ENCODE peak calls at places on chromosomes 16 and 17, in five cellular contexts. S is HEK293T, I is esophagus squamous epithelium, Y is breast epithelium, W is cortex of kidney. H is an unnamed sample.

GRCh38 chr16:67537270-67537635 is 8.6 kb downstream of the RIPOR1 start:
- DNase-seq in I (no peak), Y (no peak), W (no peak), S (no peak), H (no peak)

GRCh38 chr16:67529639-67530012 is 997 bp downstream of the RIPOR1 start:
- DNase-seq in S (no peak), I (no peak), Y (no peak), W (no peak), H (no peak)

GRCh38 chr16:71542377-71542776 is 16.2 kb downstream of the CHST4 start:
- DNase-seq in I (no peak), S (peak), Y (no peak), W (no peak), H (no peak)

GRCh38 chr17:49108318-49108717 is 24.3 kb upstream of the B4GALNT2 start:
- DNase-seq in Y (peak), S (no peak), W (no peak), I (no peak), H (no peak)

GRCh38 chr16:78390828-78391227 is 291.4 kb downstream of the WWOX start:
- DNase-seq in Y (no peak), S (no peak), I (no peak), W (no peak), H (no peak)

GRCh38 chr17:63695889-63696288 is 4.0 kb downstream of the LIMD2 start:
- DNase-seq in W (no peak), Y (no peak), S (no peak), I (no peak), H (no peak)

GRCh38 chr16:76676356-76676755 is 399.2 kb downstream of the CNTNAP4 start:
- DNase-seq in W (no peak), S (no peak), Y (peak), I (no peak), H (no peak)

GRCh38 chr16:31335431-31335830 is 19.5 kb upstream of the ITGAX start:
- DNase-seq in I (no peak), Y (no peak), S (peak), W (no peak), H (no peak)

GRCh38 chr17:1649116-1649843 is 386 bp downstream of the RILP start:
- DNase-seq in W (no peak), I (no peak), Y (peak), S (peak), H (peak)

GRCh38 chr17:19418312-19418992 is 7.4 kb downstream of the RNF112 start:
- DNase-seq in Y (no peak), S (no peak), W (no peak), I (no peak), H (no peak)

GRCh38 chr17:6710317-6710716 is 2.9 kb downstream of the SLC13A5 start:
- DNase-seq in S (no peak), Y (no peak), I (no peak), W (no peak), H (no peak)

GRCh38 chr17:79677646-79678045 is 53.1 kb upstream of the ENPP7 start:
- DNase-seq in Y (no peak), S (no peak), I (no peak), W (no peak), H (no peak)

GRCh38 chr17:74549343-74549742 is 3.4 kb upstream of the CD300C start:
- DNase-seq in S (no peak), I (no peak), Y (no peak), W (no peak), H (no peak)

GRCh38 chr16:85048921-85049562 is 21.4 kb downstream of the KIAA0513 start:
- DNase-seq in Y (no peak), S (no peak), W (no peak), I (no peak), H (no peak)

GRCh38 chr17:8785547-8786412 is 13.4 kb downstream of the MFSD6L start:
- DNase-seq in Y (peak), W (no peak), S (peak), I (no peak), H (peak)

GRCh38 chr16:89366561-89367537 is 123.5 kb downstream of the ANKRD11 start:
- DNase-seq in W (no peak), I (no peak), S (no peak), Y (no peak), H (no peak)

GRCh38 chr16:85935957-85936760 is 37.2 kb downstream of the IRF8 start:
- DNase-seq in I (no peak), W (no peak), Y (no peak), S (no peak), H (no peak)

GRCh38 chr17:80036715-80037477 is 454 bp downstream of the CCDC40 start:
- DNase-seq in S (peak), Y (no peak), W (no peak), I (no peak), H (no peak)

H was measured in suprapubic skin.